ENCODE peak calls at places on chromosome 1, in seven cellular contexts. T, Z, E, B, R, L and A are unnamed samples.

GRCh38 chr1:161260939-161261858 is 2.7 kb downstream of the PCP4L1 start:
- DNase-seq in T (no peak), Z (no peak), E (no peak), B (no peak), R (no peak), L (no peak), A (no peak)

GRCh38 chr1:180862305-180862704 is 50.4 kb upstream of the KIAA1614 start:
- DNase-seq in T (no peak), Z (no peak), E (no peak), B (no peak), R (no peak), L (no peak), A (no peak)

GRCh38 chr1:164712131-164713031 is 153.4 kb downstream of the PBX1 start:
- DNase-seq in T (no peak), Z (no peak), E (no peak), B (no peak), R (no peak), L (peak; percentile 80), A (no peak)

GRCh38 chr1:11929849-11930248 is 3.6 kb upstream of the KIAA2013 start:
- DNase-seq in T (peak; percentile 78), Z (no peak), E (peak; percentile 76), B (no peak), R (peak; percentile 32), L (peak; percentile 40), A (peak; percentile 61)

GRCh38 chr1:56017336-56017735 is 562.0 kb downstream of the PLPP3 start:
- DNase-seq in T (no peak), Z (no peak), E (no peak), B (no peak), R (no peak), L (no peak), A (peak; percentile 16)

GRCh38 chr1:79105499-79105898 is 99.0 kb upstream of the ADGRL4 start:
- DNase-seq in T (peak; percentile 21), Z (no peak), E (no peak), B (no peak), R (no peak), L (no peak), A (peak; percentile 11)

GRCh38 chr1:83692524-83693336 is 306.2 kb downstream of the TTLL7 start:
- DNase-seq in T (peak; percentile 20), Z (no peak), E (no peak), B (no peak), R (no peak), L (peak; percentile 68), A (peak; percentile 10)

GRCh38 chr1:1891349-1892078 is 627 bp upstream of the GNB1 start:
- DNase-seq in T (peak; percentile 93), Z (peak; percentile 72), E (peak; percentile 89), B (no peak), R (no peak), L (peak; percentile 43), A (peak; percentile 41)

GRCh38 chr1:92577251-92577895 is 90.6 kb upstream of the GFI1 start:
- DNase-seq in T (peak; percentile 23), Z (no peak), E (no peak), B (no peak), R (no peak), L (no peak), A (peak; percentile 40)

GRCh38 chr1:243513726-243514491 is 258.1 kb downstream of the SDCCAG8 start:
- DNase-seq in T (peak; percentile 68), Z (no peak), E (no peak), B (no peak), R (no peak), L (no peak), A (peak; percentile 83)

GRCh38 chr1:32701951-32702598 is 495 bp downstream of the SYNC start:
- DNase-seq in T (peak; percentile 49), Z (no peak), E (peak; percentile 71), B (no peak), R (no peak), L (peak; percentile 23), A (peak; percentile 51)

GRCh38 chr1:22780696-22781095 is 70.1 kb downstream of the EPHB2 start:
- DNase-seq in T (peak; percentile 41), Z (peak; percentile 8), E (no peak), B (no peak), R (peak; percentile 57), L (no peak), A (no peak)

GRCh38 chr1:90925928-90926869 is 95.6 kb downstream of the ZNF644 start:
- DNase-seq in T (peak; percentile 28), Z (no peak), E (no peak), B (no peak), R (peak; percentile 2), L (no peak), A (peak; percentile 72)

GRCh38 chr1:206467915-206468314 is 2.4 kb upstream of the IKBKE start:
- DNase-seq in T (no peak), Z (peak; percentile 41), E (peak; percentile 87), B (no peak), R (no peak), L (no peak), A (no peak)

GRCh38 chr1:37449936-37450335 is 24.4 kb upstream of the ZC3H12A start:
- DNase-seq in T (no peak), Z (peak; percentile 28), E (peak; percentile 51), B (no peak), R (no peak), L (no peak), A (no peak)

GRCh38 chr1:53765656-53766055 is 26.7 kb upstream of the GLIS1 start:
- DNase-seq in T (peak; percentile 32), Z (no peak), E (no peak), B (no peak), R (no peak), L (no peak), A (peak; percentile 51)